ENCODE peak calls at places on chromosomes 1 and 21, in five cellular contexts. G is transverse colon, L is right lobe of liver, C is spleen, P is IMR-90. W is an unnamed sample.

GRCh38 chr1:185257947-185258203 is 59.2 kb downstream of the IVNS1ABP start:
- DNase-seq in C (no peak), P (peak; percentile 17), G (no peak), L (no peak), W (no peak)

GRCh38 chr1:56250809-56251208 is 328.6 kb downstream of the PLPP3 start:
- DNase-seq in C (no peak), G (no peak), P (no peak), L (no peak), W (no peak)

GRCh38 chr1:8629241-8630091 is 188.0 kb downstream of the RERE start:
- DNase-seq in L (no peak), C (peak; percentile 82), P (peak; percentile 76), G (peak; percentile 25), W (no peak)

GRCh38 chr1:76764638-76765572 is 102.4 kb upstream of the ST6GALNAC5 start:
- DNase-seq in P (no peak), C (no peak), L (no peak), G (no peak), W (no peak)

GRCh38 chr1:172699111-172699510 is 40.2 kb downstream of the FASLG start:
- DNase-seq in L (no peak), G (peak; percentile 32), C (peak; percentile 74), P (peak; percentile 65), W (no peak)

GRCh38 chr1:27577504-27578188 is 26.3 kb downstream of the AHDC1 start:
- DNase-seq in P (no peak), G (no peak), C (no peak), L (no peak), W (no peak)

GRCh38 chr1:160664573-160665051 is 17.8 kb upstream of the SLAMF1 start:
- DNase-seq in C (no peak), L (no peak), P (no peak), G (peak; percentile 33), W (no peak)

GRCh38 chr1:178940022-178940765 is 69.3 kb upstream of the ANGPTL1 start:
- DNase-seq in L (no peak), C (no peak), P (peak; percentile 89), G (no peak), W (no peak)

GRCh38 chr1:110106013-110106941 is 6.0 kb upstream of the UBL4B start:
- DNase-seq in P (peak; percentile 69), G (peak; percentile 67), C (peak; percentile 86), L (peak; percentile 72), W (peak; percentile 33)

GRCh38 chr1:25458550-25459298 is 28.0 kb downstream of the MACO1 start:
- DNase-seq in C (no peak), P (peak; percentile 48), L (no peak), G (no peak), W (no peak)

GRCh38 chr1:40383488-40384412 is 10.2 kb downstream of the SMAP2 start:
- DNase-seq in C (no peak), P (peak; percentile 93), L (no peak), G (no peak), W (no peak)

GRCh38 chr1:30976143-30976542 is 67.6 kb upstream of the SDC3 start:
- DNase-seq in G (no peak), P (peak; percentile 31), C (no peak), L (no peak), W (no peak)

GRCh38 chr1:50458507-50458906 is 35.3 kb upstream of the DMRTA2 start:
- DNase-seq in L (no peak), C (no peak), P (no peak), G (no peak), W (no peak)

GRCh38 chr1:43354471-43354870 is 4.3 kb upstream of the CDC20 start:
- DNase-seq in P (no peak), L (no peak), G (no peak), C (no peak), W (no peak)

GRCh38 chr1:221794079-221794670 is 52.3 kb upstream of the DUSP10 start:
- DNase-seq in G (no peak), P (peak; percentile 77), C (no peak), L (no peak), W (no peak)

GRCh38 chr1:200895801-200896570 is 1.3 kb downstream of the INAVA start:
- DNase-seq in C (peak; percentile 63), P (no peak), G (no peak), L (no peak), W (no peak)

GRCh38 chr21:41536076-41536826 is 28.3 kb upstream of the TMPRSS2 start:
- DNase-seq in P (no peak), G (peak; percentile 59), C (no peak), L (no peak), W (no peak)

GRCh38 chr1:243246916-243247315 is 8.2 kb downstream of the CEP170 start:
- DNase-seq in C (no peak), L (no peak), P (peak; percentile 65), G (no peak), W (no peak)

GRCh38 chr1:32500387-32501209 is 35.7 kb downstream of the ZBTB8B start:
- DNase-seq in G (peak; percentile 72), C (peak; percentile 88), L (peak; percentile 67), P (peak; percentile 49), W (peak; percentile 76)

GRCh38 chr1:171913385-171913784 is 72.1 kb downstream of the DNM3 start:
- DNase-seq in G (peak; percentile 51), P (no peak), C (no peak), L (no peak), W (no peak)

GRCh38 chr1:65167544-65167943 is 19.5 kb downstream of the AK4 start:
- DNase-seq in P (no peak), C (no peak), L (no peak), G (no peak), W (no peak)

GRCh38 chr1:84683508-84683907 is 6.8 kb downstream of the SSX2IP start:
- DNase-seq in C (no peak), P (no peak), L (no peak), G (no peak), W (no peak)

GRCh38 chr1:244010191-244010590 is 40.9 kb upstream of the ZBTB18 start:
- DNase-seq in P (peak; percentile 22), L (no peak), G (no peak), C (no peak), W (no peak)

GRCh38 chr1:231934797-231935196 is 308.2 kb downstream of the DISC1 start:
- DNase-seq in P (peak; percentile 64), C (no peak), L (no peak), G (no peak), W (no peak)

GRCh38 chr1:35769759-35770446 is at the start of gene CLSPN:
- DNase-seq in P (peak; percentile 94), L (peak; percentile 95), C (peak; percentile 95), G (peak; percentile 96), W (peak; percentile 87)

GRCh38 chr1:58909162-58909560 is 125.3 kb upstream of the JUN start:
- DNase-seq in L (no peak), C (no peak), G (no peak), P (peak; percentile 84), W (no peak)

GRCh38 chr21:42356036-42356435 is 5.2 kb upstream of the TFF2 start:
- DNase-seq in G (no peak), C (no peak), L (no peak), P (no peak), W (no peak)

GRCh38 chr1:219296430-219296850 is 122.8 kb downstream of the LYPLAL1 start:
- DNase-seq in L (no peak), P (peak; percentile 68), G (no peak), C (no peak), W (no peak)

GRCh38 chr1:201584510-201584991 is 45.6 kb downstream of the NAV1 start:
- DNase-seq in G (peak; percentile 35), P (peak; percentile 89), C (peak; percentile 27), L (no peak), W (no peak)

GRCh38 chr1:234770031-234770795 is 160.2 kb upstream of the IRF2BP2 start:
- DNase-seq in L (no peak), C (no peak), G (no peak), P (no peak), W (no peak)

GRCh38 chr1:154627247-154628121 is 19.5 kb upstream of the ADAR start:
- DNase-seq in L (peak; percentile 92), P (peak; percentile 88), G (peak; percentile 94), C (peak; percentile 94), W (peak; percentile 71)
- TF ChIP-seq POLR2A in L (peak; percentile 39), P (peak; percentile 93), G (peak; percentile 26), C (no peak), W (no peak)

DNA sequence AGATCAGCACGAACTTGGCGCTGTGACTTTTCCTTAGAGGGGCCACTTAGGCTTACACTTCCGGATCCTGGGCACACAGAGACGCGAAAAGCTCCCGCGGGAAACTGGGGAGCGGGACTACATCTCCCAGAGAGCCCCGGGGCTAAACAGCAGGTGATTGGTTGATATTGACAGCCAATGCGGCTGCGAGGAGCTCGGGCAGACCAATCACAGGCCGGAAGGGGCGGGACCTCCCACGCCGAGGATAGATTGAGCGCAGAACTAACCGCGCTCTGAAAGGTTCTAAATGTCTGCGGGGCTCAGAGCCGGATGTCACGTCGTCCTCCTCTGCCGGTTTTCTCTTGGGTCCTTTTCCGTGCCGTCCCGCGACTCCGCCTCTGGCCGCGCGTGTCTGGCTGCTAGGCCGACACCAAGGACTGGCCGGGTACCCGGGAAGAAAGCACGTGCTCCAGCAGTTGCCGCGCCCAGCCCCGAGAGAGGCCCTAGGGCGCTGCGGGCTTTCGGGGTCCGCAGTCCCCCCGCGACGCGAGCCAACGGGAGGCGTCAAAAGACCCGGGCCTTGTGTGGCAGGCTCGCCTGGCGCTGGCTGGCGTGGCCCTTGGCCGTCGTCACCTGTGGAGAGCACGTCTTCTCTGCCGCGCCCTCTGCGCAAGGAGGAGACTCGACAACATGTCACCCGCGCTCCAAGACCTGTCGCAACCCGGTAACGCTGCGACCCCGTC is at the start of gene MTR:
- DNase-seq in L (peak; percentile 98), C (peak; percentile 96), P (peak; percentile 95), G (peak; percentile 98), W (peak; percentile 99)
- TF ChIP-seq POLR2A in L (peak; percentile 86), C (peak; percentile 28), P (peak; percentile 90), G (peak; percentile 89), W (peak; percentile 93)

GRCh38 chr1:18200918-18201317 is 93.3 kb downstream of the IGSF21 start:
- DNase-seq in P (no peak), L (no peak), C (no peak), G (no peak), W (no peak)

GRCh38 chr1:18201997-18202719 is 94.6 kb downstream of the IGSF21 start:
- DNase-seq in P (no peak), L (no peak), G (no peak), C (no peak), W (no peak)

GRCh38 chr1:18198240-18198639 is 90.6 kb downstream of the IGSF21 start:
- DNase-seq in L (no peak), C (no peak), G (no peak), P (no peak), W (no peak)

GRCh38 chr1:18199462-18199861 is 91.9 kb downstream of the IGSF21 start:
- DNase-seq in C (no peak), P (no peak), L (no peak), G (no peak), W (no peak)

GRCh38 chr1:18200136-18200717 is 92.6 kb downstream of the IGSF21 start:
- DNase-seq in L (no peak), G (no peak), P (no peak), C (no peak), W (no peak)
- TF ChIP-seq POLR2A in L (no peak), G (no peak), P (no peak), C (no peak), W (no peak)

GRCh38 chr1:150875197-150876110 is 945 bp downstream of the ARNT start:
- DNase-seq in P (no peak), C (no peak), G (peak; percentile 17), L (no peak), W (no peak)
- TF ChIP-seq POLR2A in P (no peak), C (no peak), G (no peak), L (no peak), W (no peak)